ENCODE peak calls at places on chromosomes 1 and 21, in seven cellular contexts. X, D, U, Q, M, T and N are unnamed samples.
A peak's percentile ranks its signal among the peaks of the same experiment; 100 is the strongest.

GRCh38 chr1:12426030-12426429 is 192.0 kb downstream of the DHRS3 start:
- DNase-seq in X (no peak), D (no peak), U (no peak), Q (no peak), M (no peak), T (no peak), N (no peak)

GRCh38 chr21:26918318-26919065 is 48.4 kb downstream of the ADAMTS5 start:
- DNase-seq in X (no peak), D (no peak), U (no peak), Q (no peak), M (no peak), T (no peak), N (no peak)

GRCh38 chr1:46580140-46580903 is 23.7 kb downstream of the MKNK1 start:
- DNase-seq in X (no peak), D (no peak), U (no peak), Q (no peak), M (no peak), T (peak; percentile 5), N (no peak)

GRCh38 chr1:152505083-152505482 is 5.5 kb upstream of the LCE5A start:
- DNase-seq in X (no peak), D (no peak), U (no peak), Q (no peak), M (no peak), T (no peak), N (no peak)

GRCh38 chr1:68799096-68799495 is 302.2 kb upstream of the DEPDC1 start:
- DNase-seq in X (no peak), D (no peak), U (no peak), Q (no peak), M (no peak), T (no peak), N (no peak)

GRCh38 chr1:89890085-89890754 is 69.4 kb downstream of the LRRC8D start:
- DNase-seq in X (peak; percentile 47), D (no peak), U (no peak), Q (peak; percentile 28), M (no peak), T (no peak), N (no peak)

GRCh38 chr1:186849824-186850223 is 21.1 kb downstream of the PLA2G4A start:
- DNase-seq in X (no peak), D (no peak), U (no peak), Q (no peak), M (no peak), T (no peak), N (no peak)

GRCh38 chr1:58883888-58884482 is 100.1 kb upstream of the JUN start:
- DNase-seq in X (no peak), D (no peak), U (no peak), Q (no peak), M (peak; percentile 83), T (no peak), N (no peak)

GRCh38 chr1:109272021-109272799 is 10.7 kb downstream of the PSRC1 start:
- DNase-seq in X (no peak), D (no peak), U (no peak), Q (no peak), M (no peak), T (no peak), N (no peak)

GRCh38 chr1:152953761-152954160 is 6.8 kb downstream of the SPRR5 start:
- DNase-seq in X (no peak), D (no peak), U (no peak), Q (no peak), M (no peak), T (no peak), N (no peak)

GRCh38 chr1:98351506-98352038 is 309.9 kb upstream of the SNX7 start:
- DNase-seq in X (no peak), D (no peak), U (no peak), Q (no peak), M (no peak), T (no peak), N (no peak)

GRCh38 chr1:12549460-12550349 is 68.3 kb downstream of the DHRS3 start:
- DNase-seq in X (no peak), D (peak; percentile 5), U (no peak), Q (peak; percentile 83), M (peak; percentile 74), T (peak; percentile 90), N (no peak)

GRCh38 chr1:232875536-232875935 is 70.3 kb downstream of the MAP10 start:
- DNase-seq in X (no peak), D (no peak), U (no peak), Q (no peak), M (no peak), T (no peak), N (no peak)

GRCh38 chr1:211978596-211978995 is 56.8 kb downstream of the INTS7 start:
- DNase-seq in X (no peak), D (no peak), U (no peak), Q (no peak), M (no peak), T (no peak), N (no peak)

GRCh38 chr1:11522400-11523235 is 43.7 kb downstream of the DISP3 start:
- DNase-seq in X (no peak), D (peak; percentile 9), U (no peak), Q (no peak), M (no peak), T (no peak), N (no peak)

GRCh38 chr1:3727042-3727824 is 25.0 kb upstream of the CCDC27 start:
- DNase-seq in X (peak; percentile 53), D (peak; percentile 73), U (no peak), Q (no peak), M (peak; percentile 86), T (no peak), N (no peak)

GRCh38 chr1:21653744-21654100 is 15.4 kb downstream of the RAP1GAP start:
- DNase-seq in X (no peak), D (no peak), U (no peak), Q (no peak), M (no peak), T (no peak), N (no peak)

GRCh38 chr1:87706779-87707228 is 378.1 kb downstream of the LMO4 start:
- DNase-seq in X (no peak), D (no peak), U (no peak), Q (no peak), M (no peak), T (no peak), N (no peak)

GRCh38 chr1:199875337-199875736 is 152.2 kb upstream of the NR5A2 start:
- DNase-seq in X (no peak), D (no peak), U (no peak), Q (no peak), M (no peak), T (no peak), N (no peak)

GRCh38 chr1:234553241-234554156 is 56.5 kb downstream of the IRF2BP2 start:
- DNase-seq in X (no peak), D (no peak), U (no peak), Q (no peak), M (no peak), T (no peak), N (no peak)

DNA sequence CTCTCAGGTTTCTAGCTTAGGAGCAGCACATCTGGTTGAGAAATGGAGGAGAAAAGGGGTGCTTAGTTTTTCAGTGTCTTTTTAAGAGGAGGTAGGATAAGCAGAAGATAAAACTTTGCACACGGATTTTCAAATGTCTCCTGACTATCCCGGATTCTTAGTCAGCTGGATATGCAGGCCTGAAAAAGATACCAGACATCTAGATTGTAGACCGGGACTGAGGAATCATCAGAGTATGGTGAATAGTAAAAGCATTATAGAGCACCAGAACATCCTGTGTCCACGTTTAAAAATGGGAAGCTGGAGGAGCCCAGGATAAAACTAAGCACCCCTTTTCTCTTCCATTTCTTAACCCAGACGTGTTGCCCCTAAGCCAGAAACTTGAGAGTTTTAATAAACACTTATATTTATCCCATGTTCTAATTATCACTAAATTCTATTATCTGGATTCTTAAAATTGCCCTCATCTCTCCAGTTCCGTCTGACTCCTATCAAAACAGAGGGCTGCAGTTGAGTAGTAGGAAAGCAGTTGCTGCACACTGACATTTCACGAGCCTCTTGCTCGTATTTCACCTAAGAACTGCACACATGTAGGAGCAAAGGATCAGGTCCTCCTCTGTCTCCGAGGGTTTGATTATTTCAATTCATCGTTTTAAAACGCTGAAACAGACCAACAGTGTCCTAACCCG is 609 bp downstream of the PIGK start:
- DNase-seq in X (no peak), D (no peak), U (no peak), Q (no peak), M (peak; percentile 9), T (no peak), N (no peak)
- TF ChIP-seq SP1 in X (no peak), D (no peak), U (no peak), Q (no peak), M (no peak), T (no peak), N (no peak)

GRCh38 chr1:39700348-39700747 is 9.1 kb upstream of the HPCAL4 start:
- DNase-seq in X (no peak), D (no peak), U (no peak), Q (no peak), M (no peak), T (no peak), N (no peak)
- TF ChIP-seq SP1 in X (no peak), D (no peak), U (no peak), Q (no peak), M (no peak), T (no peak), N (no peak)

DNA sequence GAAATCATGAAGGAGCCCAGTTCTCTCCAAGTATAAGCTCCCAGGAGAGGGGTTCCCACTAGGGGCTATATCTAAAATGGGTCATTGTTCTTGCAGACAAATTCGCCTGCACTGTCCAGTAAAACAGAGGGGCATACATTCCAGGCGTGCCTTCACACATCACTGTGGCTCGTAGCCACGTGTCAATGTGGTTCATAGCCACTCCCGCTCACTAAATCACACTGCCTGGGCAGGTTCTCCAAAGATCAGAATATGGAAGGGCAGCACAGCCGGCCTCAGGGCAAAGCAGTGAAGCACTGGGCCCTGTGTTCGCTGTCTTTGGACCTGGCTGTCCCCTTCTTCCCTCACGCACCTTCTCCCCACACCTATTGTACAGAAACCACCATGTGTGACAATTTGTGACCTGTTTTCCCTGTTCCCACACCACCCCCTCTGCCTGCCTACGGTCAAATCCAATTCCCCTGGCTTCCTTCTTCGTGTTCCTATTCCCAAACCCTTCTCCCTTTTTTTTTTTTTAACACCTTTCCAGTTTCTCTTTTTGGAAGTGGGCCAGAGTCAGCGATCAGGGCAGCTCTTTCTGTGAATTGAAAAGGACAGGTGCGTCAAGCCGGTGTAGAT is 26.9 kb upstream of the ABCG1 start:
- DNase-seq in X (no peak), D (no peak), U (no peak), Q (no peak), M (no peak), T (no peak), N (no peak)
- TF ChIP-seq SP1 in X (no peak), D (no peak), U (no peak), Q (no peak), M (no peak), T (no peak), N (no peak)

GRCh38 chr1:242828828-242829227 is 304.3 kb upstream of the PLD5 start:
- DNase-seq in X (no peak), D (no peak), U (no peak), Q (no peak), M (no peak), T (no peak), N (peak; percentile 27)

GRCh38 chr1:242828199-242828598 is 303.7 kb upstream of the PLD5 start:
- DNase-seq in X (no peak), D (peak; percentile 14), U (no peak), Q (no peak), M (no peak), T (peak; percentile 7), N (no peak)

GRCh38 chr1:242826706-242827336 is 302.3 kb upstream of the PLD5 start:
- DNase-seq in X (no peak), D (no peak), U (no peak), Q (no peak), M (no peak), T (no peak), N (no peak)

GRCh38 chr1:242824435-242824834 is 299.9 kb upstream of the PLD5 start:
- DNase-seq in X (no peak), D (no peak), U (no peak), Q (no peak), M (no peak), T (no peak), N (no peak)

GRCh38 chr1:242827538-242827937 is 303.0 kb upstream of the PLD5 start:
- DNase-seq in X (no peak), D (no peak), U (no peak), Q (no peak), M (no peak), T (no peak), N (no peak)
- TF ChIP-seq SP1 in X (no peak), D (no peak), U (no peak), Q (no peak), M (no peak), T (no peak), N (no peak)